ENCODE peak calls at places on chromosome 6, in seven cellular contexts. R is Calu3; U is effector CD4-positive, alpha-beta T cell; J is NCI-H1436; Z is activated CD4-positive, alpha-beta T cell treated with anti-CD3 and anti-CD28 coated beads, Interleukin-2, amount 50 U/mL, for 24 hours; T is choroid plexus epithelial cell; B is activated CD4-positive, CD25-positive, alpha-beta regulatory T cell. W is an unnamed sample.

GRCh38 chr6:38110407-38111025 is 291.0 kb downstream of the ZFAND3 start:
- DNase-seq in B (no peak), T (no peak), J (peak; percentile 63), Z (no peak), U (no peak), R (no peak), W (no peak)

GRCh38 chr6:12163149-12163548 is 127.0 kb upstream of the EDN1 start:
- DNase-seq in R (no peak), T (peak; percentile 70), B (peak; percentile 9), J (no peak), U (no peak), Z (peak; percentile 11), W (no peak)

GRCh38 chr6:149854532-149854931 is 9.6 kb downstream of the LRP11 start:
- DNase-seq in B (no peak), Z (no peak), R (peak; percentile 67), J (no peak), T (no peak), U (no peak), W (no peak)

GRCh38 chr6:21593927-21594421 is 423 bp downstream of the SOX4 start:
- DNase-seq in Z (no peak), T (peak; percentile 86), B (no peak), J (no peak), R (peak; percentile 59), U (no peak), W (peak; percentile 33)

GRCh38 chr6:27553123-27553904 is 80.4 kb upstream of the ZNF184 start:
- DNase-seq in U (no peak), J (no peak), Z (peak; percentile 16), B (no peak), R (peak; percentile 75), T (peak; percentile 53), W (peak; percentile 69)

GRCh38 chr6:5671604-5672559 is 334.8 kb downstream of the NRN1 start:
- DNase-seq in U (no peak), R (no peak), T (no peak), J (no peak), B (no peak), Z (no peak), W (no peak)

GRCh38 chr6:28862077-28862476 is 61.7 kb downstream of the TRIM27 start:
- DNase-seq in J (no peak), B (no peak), T (no peak), U (no peak), R (no peak), Z (no peak), W (no peak)

GRCh38 chr6:70221025-70221714 is 81.7 kb downstream of the COL9A1 start:
- DNase-seq in U (no peak), T (peak; percentile 53), Z (no peak), J (peak; percentile 14), R (peak; percentile 28), B (no peak), W (peak; percentile 18)

GRCh38 chr6:11194399-11195274 is 37.8 kb downstream of the NEDD9 start:
- DNase-seq in U (no peak), B (no peak), R (no peak), Z (no peak), T (peak; percentile 97), J (no peak), W (no peak)

GRCh38 chr6:133805876-133806275 is 83.0 kb upstream of the TCF21 start:
- DNase-seq in T (no peak), B (no peak), J (no peak), U (no peak), R (no peak), Z (no peak), W (no peak)

GRCh38 chr6:26520088-26520839 is 17.9 kb upstream of the HMGN4 start:
- DNase-seq in U (no peak), Z (no peak), J (no peak), B (no peak), T (no peak), R (no peak), W (no peak)

GRCh38 chr6:81534934-81535465 is 217.5 kb downstream of the TENT5A start:
- DNase-seq in R (no peak), U (no peak), B (no peak), J (no peak), Z (no peak), T (no peak), W (no peak)

GRCh38 chr6:151847064-151847463 is 39.6 kb downstream of the ESR1 start:
- DNase-seq in T (peak; percentile 75), U (no peak), Z (no peak), R (peak; percentile 27), J (no peak), B (no peak), W (no peak)

GRCh38 chr6:53295176-53295575 is 53.6 kb downstream of the ELOVL5 start:
- DNase-seq in R (no peak), B (no peak), U (no peak), Z (no peak), J (no peak), T (no peak), W (no peak)

GRCh38 chr6:134551245-134551960 is 233.5 kb upstream of the SGK1 start:
- DNase-seq in Z (no peak), T (peak; percentile 93), U (no peak), B (no peak), J (no peak), R (no peak), W (no peak)

GRCh38 chr6:148263961-148264360 is 78.7 kb upstream of the SASH1 start:
- DNase-seq in R (no peak), U (no peak), Z (no peak), B (no peak), J (no peak), T (peak; percentile 50), W (no peak)

GRCh38 chr6:24882835-24883555 is 52.8 kb downstream of the RIPOR2 start:
- DNase-seq in Z (no peak), B (no peak), J (no peak), R (no peak), T (no peak), U (no peak), W (no peak)

GRCh38 chr6:162999575-163000285 is 272.0 kb downstream of the PACRG start:
- DNase-seq in Z (no peak), R (no peak), J (no peak), U (no peak), T (peak; percentile 39), B (no peak), W (no peak)

GRCh38 chr6:144633886-144634285 is 348.8 kb downstream of the UTRN start:
- DNase-seq in J (no peak), R (no peak), U (no peak), T (no peak), Z (no peak), B (no peak), W (no peak)

GRCh38 chr6:170402318-170403040 is 95.9 kb downstream of the FAM120B start:
- DNase-seq in J (no peak), T (no peak), Z (no peak), R (no peak), U (no peak), B (no peak), W (no peak)

GRCh38 chr6:42131531-42131930 is 10.9 kb downstream of the C6orf132 start:
- DNase-seq in Z (no peak), J (no peak), B (no peak), T (peak; percentile 94), U (no peak), R (no peak), W (peak; percentile 75)

GRCh38 chr6:1604347-1604990 is 5.2 kb upstream of the FOXC1 start:
- DNase-seq in Z (peak; percentile 49), B (peak; percentile 47), J (no peak), U (peak; percentile 52), R (peak; percentile 84), T (no peak), W (peak; percentile 62)

GRCh38 chr6:43271944-43272343 is 26.1 kb upstream of the SLC22A7 start:
- DNase-seq in J (no peak), B (no peak), R (no peak), Z (no peak), U (no peak), T (no peak), W (no peak)

GRCh38 chr6:37696220-37696840 is 1.4 kb downstream of the MDGA1 start:
- DNase-seq in Z (no peak), R (no peak), B (peak; percentile 29), T (peak; percentile 65), U (peak; percentile 18), J (no peak), W (no peak)

GRCh38 chr6:64520050-64520449 is 884.4 kb downstream of the PHF3 start:
- DNase-seq in Z (no peak), T (peak; percentile 98), U (no peak), R (no peak), J (no peak), B (no peak), W (peak; percentile 73)

GRCh38 chr6:71491844-71492243 is 203.2 kb downstream of the OGFRL1 start:
- DNase-seq in R (no peak), T (no peak), Z (no peak), U (no peak), J (no peak), B (no peak), W (no peak)

GRCh38 chr6:6749791-6750434 is 161.4 kb downstream of the LY86 start:
- DNase-seq in T (peak; percentile 91), B (no peak), Z (peak; percentile 48), J (no peak), U (no peak), R (peak; percentile 40), W (no peak)

GRCh38 chr6:51618563-51618962 is 468.9 kb downstream of the PKHD1 start:
- DNase-seq in U (no peak), T (no peak), R (no peak), Z (no peak), B (no peak), J (no peak), W (peak; percentile 22)

GRCh38 chr6:15511248-15512125 is 151.3 kb downstream of the DTNBP1 start:
- DNase-seq in R (no peak), U (no peak), T (no peak), J (no peak), Z (no peak), B (no peak), W (no peak)

GRCh38 chr6:134122775-134123174 is 70.4 kb upstream of the SLC2A12 start:
- DNase-seq in T (no peak), R (no peak), B (no peak), J (no peak), U (no peak), Z (no peak), W (no peak)